ENCODE peak calls at places on chromosomes 2 and 18, in five cellular contexts. N, K, B, O and I are unnamed samples.

GRCh38 chr2:170812716-170813585 is 3.7 kb upstream of the GAD1 start:
- DNase-seq in N (peak; percentile 41), K (no peak), B (peak; percentile 27), O (peak; percentile 81), I (peak; percentile 53)

GRCh38 chr18:38576915-38577314 is 1011.3 kb upstream of the CELF4 start:
- DNase-seq in N (no peak), K (no peak), B (no peak), O (no peak), I (no peak)

GRCh38 chr2:232367591-232368233 is 10.8 kb upstream of the ALPP start:
- DNase-seq in N (no peak), K (no peak), B (no peak), O (no peak), I (no peak)

GRCh38 chr2:9703085-9703641 is 72.4 kb upstream of the YWHAQ start:
- DNase-seq in N (peak; percentile 91), K (peak; percentile 68), B (no peak), O (no peak), I (no peak)

GRCh38 chr2:173997269-173997668 is 32.1 kb upstream of the SP3 start:
- DNase-seq in N (no peak), K (peak; percentile 90), B (peak; percentile 3), O (peak; percentile 27), I (peak; percentile 91)

GRCh38 chr2:9797681-9798556 is 45.4 kb upstream of the TAF1B start:
- DNase-seq in N (no peak), K (peak; percentile 24), B (no peak), O (no peak), I (no peak)

GRCh38 chr2:140454717-140455116 is 1674.5 kb upstream of the NXPH2 start:
- DNase-seq in N (peak; percentile 20), K (no peak), B (no peak), O (peak; percentile 19), I (peak; percentile 20)

GRCh38 chr2:201965550-201965949 is 68.1 kb upstream of the FZD7 start:
- DNase-seq in N (no peak), K (no peak), B (no peak), O (no peak), I (no peak)

GRCh38 chr2:38528008-38528442 is 74.7 kb downstream of the HNRNPLL start:
- DNase-seq in N (peak; percentile 40), K (peak; percentile 52), B (peak; percentile 48), O (peak; percentile 29), I (no peak)

GRCh38 chr2:236512902-236513433 is 56.7 kb upstream of the ACKR3 start:
- DNase-seq in N (no peak), K (peak; percentile 79), B (peak; percentile 16), O (peak; percentile 69), I (peak; percentile 46)

GRCh38 chr18:73688851-73689659 is 458.6 kb downstream of the FBXO15 start:
- DNase-seq in N (no peak), K (no peak), B (no peak), O (no peak), I (no peak)

GRCh38 chr2:30280596-30281434 is 49.5 kb downstream of the LBH start:
- DNase-seq in N (no peak), K (no peak), B (no peak), O (no peak), I (no peak)

GRCh38 chr2:182377467-182377866 is 49.4 kb downstream of the PDE1A start:
- DNase-seq in N (no peak), K (no peak), B (no peak), O (no peak), I (no peak)